ENCODE peak calls at places on chromosomes 2 and 18, in eight cellular contexts. R is tibial artery, X is brain microvascular endothelial cell, N is kidney epithelial cell, B is ovary, I is SJSA1, W is adipocyte, T is hepatocyte. P is an unnamed sample.

GRCh38 chr2:151103551-151103950 is 158.1 kb downstream of the RBM43 start:
- DNase-seq in R (no peak), X (no peak), N (no peak), B (no peak), I (no peak), W (no peak), T (no peak), P (no peak)

GRCh38 chr2:27369471-27370025 is 590 bp downstream of the EIF2B4 start:
- DNase-seq in R (no peak), X (peak; percentile 22), N (no peak), B (no peak), I (no peak), W (no peak), T (no peak), P (peak; percentile 77)

GRCh38 chr2:240898731-240899467 is 2.9 kb upstream of the MAB21L4 start:
- DNase-seq in R (no peak), X (no peak), N (no peak), B (no peak), I (no peak), W (no peak), T (no peak), P (no peak)

GRCh38 chr18:48749768-48750167 is 201.0 kb downstream of the SMAD7 start:
- DNase-seq in R (peak; percentile 90), X (peak; percentile 22), N (no peak), B (peak; percentile 74), I (peak; percentile 52), W (no peak), T (no peak), P (peak; percentile 64)

GRCh38 chr18:29157905-29158304 is 981.0 kb upstream of the CDH2 start:
- DNase-seq in R (no peak), X (no peak), N (no peak), B (no peak), I (no peak), W (no peak), T (no peak), P (no peak)

GRCh38 chr2:73279852-73280251 is 4.4 kb downstream of the FBXO41 start:
- DNase-seq in R (no peak), X (no peak), N (no peak), B (no peak), I (no peak), W (no peak), T (no peak), P (no peak)

GRCh38 chr2:63642941-63643340 is 54.2 kb downstream of the MDH1 start:
- DNase-seq in R (no peak), X (no peak), N (no peak), B (no peak), I (no peak), W (peak; percentile 42), T (no peak), P (no peak)

GRCh38 chr2:172052000-172052983 is 33.0 kb upstream of the DLX1 start:
- DNase-seq in R (no peak), X (no peak), N (no peak), B (no peak), I (no peak), W (peak; percentile 74), T (no peak), P (peak; percentile 29)

GRCh38 chr2:84894131-84894586 is 11.3 kb upstream of the TMSB10 start:
- DNase-seq in R (no peak), X (no peak), N (no peak), B (no peak), I (no peak), W (no peak), T (no peak), P (no peak)

GRCh38 chr2:63189026-63189425 is 138.4 kb downstream of the OTX1 start:
- DNase-seq in R (no peak), X (peak; percentile 38), N (no peak), B (no peak), I (peak; percentile 22), W (peak; percentile 57), T (peak; percentile 35), P (peak; percentile 4)

GRCh38 chr18:13909141-13909540 is 6.2 kb downstream of the MC2R start:
- DNase-seq in R (no peak), X (no peak), N (no peak), B (no peak), I (no peak), W (no peak), T (no peak), P (no peak)

GRCh38 chr2:53787911-53788289 is 1.1 kb downstream of the ERLEC1 start:
- DNase-seq in R (no peak), X (no peak), N (no peak), B (no peak), I (no peak), W (no peak), T (peak; percentile 23), P (no peak)

GRCh38 chr2:169916623-169917022 is 89.4 kb downstream of the UBR3 start:
- DNase-seq in R (no peak), X (no peak), N (no peak), B (no peak), I (no peak), W (no peak), T (no peak), P (no peak)

GRCh38 chr2:33839791-33840190 is 240.7 kb upstream of the FAM98A start:
- DNase-seq in R (no peak), X (no peak), N (no peak), B (no peak), I (no peak), W (no peak), T (no peak), P (no peak)

GRCh38 chr2:241036397-241036963 is 38.1 kb downstream of the SNED1 start:
- DNase-seq in R (peak; percentile 68), X (no peak), N (no peak), B (no peak), I (peak; percentile 81), W (no peak), T (no peak), P (no peak)

GRCh38 chr2:239291505-239292350 is 109.1 kb downstream of the HDAC4 start:
- DNase-seq in R (peak; percentile 56), X (no peak), N (no peak), B (no peak), I (no peak), W (no peak), T (no peak), P (no peak)

DNA sequence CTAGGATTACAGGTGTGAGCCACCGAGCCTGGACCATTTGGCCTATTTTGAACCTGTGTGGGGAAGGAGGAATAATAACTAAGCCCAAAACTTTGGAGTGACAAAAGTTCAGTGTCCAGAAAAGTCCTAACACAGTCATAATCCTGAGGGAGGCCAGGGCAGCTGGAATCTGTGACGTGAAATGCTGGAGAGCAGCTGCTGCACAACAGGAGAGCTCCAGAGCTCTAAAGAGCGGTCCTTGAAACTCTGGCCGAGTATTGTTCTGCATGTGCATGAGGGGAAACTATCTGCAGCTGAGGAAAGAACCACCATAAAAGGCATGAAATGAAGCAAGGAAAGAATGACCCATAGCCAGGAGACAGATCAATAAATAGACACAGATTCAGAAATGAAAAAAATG is 27.8 kb downstream of the HADHA start:
- DNase-seq in R (no peak), X (no peak), N (no peak), B (no peak), I (no peak), W (no peak), T (no peak), P (no peak)
- H3K36me3 ChIP-seq in R (peaks cover 92% of the 10 kb centered on the region), X (peaks cover 54% of the 10 kb centered on the region), N (no peaks in the 10 kb centered on the region), B (no peaks in the 10 kb centered on the region), I (peaks cover 82% of the 10 kb centered on the region), W (peaks cover 95% of the 10 kb centered on the region), T (peaks cover 4% of the 10 kb centered on the region), P (peaks cover 79% of the 10 kb centered on the region)

GRCh38 chr2:101286684-101287083 is 21.8 kb downstream of the RNF149 start:
- DNase-seq in R (no peak), X (no peak), N (no peak), B (no peak), I (no peak), W (no peak), T (no peak), P (no peak)

GRCh38 chr2:101291973-101292372 is 16.5 kb downstream of the RNF149 start:
- DNase-seq in R (no peak), X (no peak), N (no peak), B (no peak), I (no peak), W (no peak), T (no peak), P (no peak)

GRCh38 chr2:101290711-101291110 is 17.8 kb downstream of the RNF149 start:
- DNase-seq in R (no peak), X (no peak), N (no peak), B (no peak), I (no peak), W (no peak), T (no peak), P (no peak)

GRCh38 chr2:101282980-101283379 is 25.5 kb downstream of the RNF149 start:
- DNase-seq in R (no peak), X (no peak), N (no peak), B (no peak), I (no peak), W (no peak), T (no peak), P (no peak)

GRCh38 chr2:101287303-101287702 is 21.2 kb downstream of the RNF149 start:
- DNase-seq in R (no peak), X (no peak), N (no peak), B (no peak), I (no peak), W (no peak), T (no peak), P (no peak)
- H3K36me3 ChIP-seq in R (peaks cover 71% of the 10 kb centered on the region), X (peaks cover 21% of the 10 kb centered on the region), N (no peaks in the 10 kb centered on the region), B (no peaks in the 10 kb centered on the region), I (peaks cover 59% of the 10 kb centered on the region), W (peaks cover 78% of the 10 kb centered on the region), T (no peaks in the 10 kb centered on the region), P (peaks cover 74% of the 10 kb centered on the region)

GRCh38 chr2:144310484-144310883 is 209.4 kb downstream of the ZEB2 start:
- DNase-seq in R (no peak), X (no peak), N (no peak), B (no peak), I (no peak), W (no peak), T (no peak), P (no peak)
- H3K36me3 ChIP-seq in R (no peaks in the 10 kb centered on the region), X (no peaks in the 10 kb centered on the region), N (no peaks in the 10 kb centered on the region), B (no peaks in the 10 kb centered on the region), I (no peaks in the 10 kb centered on the region), W (peaks cover 4% of the 10 kb centered on the region), T (no peaks in the 10 kb centered on the region), P (no peaks in the 10 kb centered on the region)

GRCh38 chr2:199933466-199933865 is 21.8 kb downstream of the TYW5 start:
- DNase-seq in R (no peak), X (no peak), N (no peak), B (no peak), I (peak; percentile 25), W (peak; percentile 46), T (no peak), P (no peak)
- H3K36me3 ChIP-seq in R (peaks cover 61% of the 10 kb centered on the region), X (peaks cover 20% of the 10 kb centered on the region), N (no peaks in the 10 kb centered on the region), B (no peaks in the 10 kb centered on the region), I (peaks cover 39% of the 10 kb centered on the region), W (peaks cover 63% of the 10 kb centered on the region), T (no peaks in the 10 kb centered on the region), P (peaks cover 40% of the 10 kb centered on the region)

P was measured in MG63.